ENCODE peak calls at places on chromosomes 4 and X, in nine cellular contexts. X is stomach, V is transverse colon, S is HCT116, L is prostate gland, G is K562, H is sigmoid colon, I is spleen, F is endothelial cell of umbilical vein. Q is an unnamed sample.

GRCh38 chrX:132373610-132374009 is 115.2 kb downstream of the MBNL3 start:
- DNase-seq in L (no peak), V (no peak), S (no peak), F (no peak), G (no peak), H (no peak), I (no peak), X (no peak), Q (no peak)

GRCh38 chr4:126441173-126441810 is 1126.5 kb downstream of the FAT4 start:
- DNase-seq in F (no peak), X (no peak), V (no peak), L (no peak), S (no peak), G (no peak), I (no peak), H (no peak), Q (no peak)

GRCh38 chr4:106587558-106587957 is 219.0 kb upstream of the GIMD1 start:
- DNase-seq in S (no peak), I (no peak), H (no peak), X (no peak), V (no peak), G (no peak), L (no peak), F (peak; percentile 90), Q (no peak)

GRCh38 chr4:133186845-133187244 is 37.8 kb downstream of the PCDH10 start:
- DNase-seq in L (no peak), F (no peak), I (no peak), V (no peak), H (no peak), G (no peak), X (no peak), S (no peak), Q (no peak)

GRCh38 chr4:103198111-103198765 is at the start of gene CENPE:
- DNase-seq in H (peak; percentile 90), I (peak; percentile 94), G (peak; percentile 84), V (peak; percentile 88), X (peak; percentile 86), L (peak; percentile 74), F (peak; percentile 94), S (peak; percentile 83), Q (peak; percentile 92)

GRCh38 chr4:155960522-155960921 is 6.9 kb upstream of the CTSO start:
- DNase-seq in F (no peak), G (no peak), S (no peak), I (no peak), X (no peak), H (no peak), L (no peak), V (no peak), Q (no peak)

GRCh38 chr4:142705820-142706219 is 140.3 kb downstream of the INPP4B start:
- DNase-seq in L (no peak), F (no peak), G (no peak), I (no peak), X (no peak), V (no peak), H (no peak), S (no peak), Q (no peak)

GRCh38 chr4:40575846-40576245 is 53.8 kb downstream of the RBM47 start:
- DNase-seq in L (no peak), H (no peak), X (no peak), G (no peak), S (no peak), F (no peak), I (no peak), V (no peak), Q (no peak)

GRCh38 chr4:87304659-87305277 is 17.9 kb downstream of the HSD17B13 start:
- DNase-seq in L (peak; percentile 54), X (no peak), H (no peak), F (peak; percentile 41), V (no peak), S (no peak), I (no peak), G (no peak), Q (no peak)

GRCh38 chrX:30304866-30305265 is 4.3 kb downstream of the NR0B1 start:
- DNase-seq in L (no peak), F (no peak), G (no peak), H (no peak), I (no peak), V (no peak), X (no peak), S (no peak), Q (no peak)
- TF ChIP-seq POLR2AphosphoS5 in L (no peak), F (no peak), G (no peak), H (no peak), I (no peak), V (no peak), X (no peak), S (no peak), Q (no peak)

GRCh38 chrX:131058136-131058868 is at the start of gene ARHGAP36:
- DNase-seq in L (no peak), G (peak; percentile 41), S (no peak), F (no peak), X (no peak), V (no peak), I (no peak), H (no peak), Q (no peak)
- H3K4me3 ChIP-seq in L (no peak within 1 kb of the TSS), G (no peak within 1 kb of the TSS), S (no peak within 1 kb of the TSS), F (no peak within 1 kb of the TSS), X (peak within 1 kb of the TSS; percentile 17), V (no peak within 1 kb of the TSS), I (no peak within 1 kb of the TSS), H (no peak within 1 kb of the TSS), Q (no peak within 1 kb of the TSS)

GRCh38 chr4:152090543-152090942 is 329.7 kb upstream of the GATB start:
- DNase-seq in X (no peak), I (no peak), V (no peak), H (no peak), G (no peak), F (no peak), S (no peak), L (no peak), Q (no peak)
- TF ChIP-seq POLR2A in X (no peak), I (no peak), V (no peak), H (no peak), G (no peak), F (no peak), S (no peak), L (no peak), Q (no peak)

DNA sequence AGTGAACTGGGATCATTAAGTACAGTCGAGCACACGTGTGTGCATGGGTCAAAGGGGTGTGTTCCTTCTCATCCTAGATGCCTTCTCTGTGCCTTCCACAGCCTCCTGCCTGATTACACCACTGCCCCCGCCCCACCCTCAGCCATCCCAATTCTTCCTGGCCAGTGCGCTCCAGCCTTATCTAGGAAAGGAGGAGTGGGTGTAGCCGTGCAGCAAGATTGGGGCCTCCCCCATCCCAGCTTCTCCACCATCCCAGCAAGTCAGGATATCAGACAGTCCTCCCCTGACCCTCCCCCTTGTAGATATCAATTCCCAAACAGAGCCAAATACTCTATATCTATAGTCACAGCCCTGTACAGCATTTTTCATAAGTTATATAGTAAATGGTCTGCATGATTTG is 22.3 kb downstream of the SLC34A2 start:
- DNase-seq in G (no peak), I (no peak), H (no peak), S (no peak), L (no peak), X (no peak), V (no peak), F (no peak), Q (no peak)
- TF ChIP-seq POLR2AphosphoS5 in G (no peak), I (no peak), H (no peak), S (no peak), L (no peak), X (no peak), V (no peak), F (no peak), Q (no peak)

DNA sequence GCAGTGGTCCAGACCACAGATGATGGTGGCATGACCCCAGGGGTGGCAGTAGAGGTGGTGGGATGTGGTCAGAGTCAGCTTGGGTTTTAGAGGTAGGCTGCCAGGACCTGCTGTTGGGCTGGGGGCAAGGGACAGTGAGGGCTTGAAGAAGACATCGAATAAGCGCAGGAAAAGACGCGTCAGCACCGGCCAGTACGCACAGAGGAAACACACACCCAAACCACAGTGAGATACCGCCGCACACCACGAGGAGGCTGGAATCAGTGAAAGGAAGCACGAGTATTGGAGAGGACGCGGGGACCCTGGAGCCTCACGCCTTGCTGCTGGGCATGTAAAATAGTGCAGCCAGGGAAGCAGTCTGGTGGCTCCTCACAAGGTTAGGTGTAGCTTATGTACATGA is 13.5 kb downstream of the PDZD4 start:
- DNase-seq in G (peak; percentile 47), H (no peak), I (peak; percentile 75), L (no peak), V (no peak), F (no peak), S (no peak), X (no peak), Q (no peak)
- H3K4me3 ChIP-seq in G (no peak overlapping the region), H (no peak overlapping the region), I (no peak overlapping the region), L (no peak overlapping the region), V (no peak overlapping the region), F (no peak overlapping the region), S (no peak overlapping the region), X (no peak overlapping the region), Q (no peak overlapping the region)

GRCh38 chr4:104494822-104495559 is at the start of gene CXXC4:
- DNase-seq in L (peak; percentile 59), V (peak; percentile 67), F (peak; percentile 16), I (peak; percentile 64), H (peak; percentile 90), X (peak; percentile 45), G (peak; percentile 49), S (peak; percentile 23), Q (peak; percentile 68)
- TF ChIP-seq POLR2A in L (no peak), V (peak; percentile 49), F (no peak), I (no peak), H (no peak), X (no peak), G (no peak), S (peak; percentile 31), Q (no peak)

DNA sequence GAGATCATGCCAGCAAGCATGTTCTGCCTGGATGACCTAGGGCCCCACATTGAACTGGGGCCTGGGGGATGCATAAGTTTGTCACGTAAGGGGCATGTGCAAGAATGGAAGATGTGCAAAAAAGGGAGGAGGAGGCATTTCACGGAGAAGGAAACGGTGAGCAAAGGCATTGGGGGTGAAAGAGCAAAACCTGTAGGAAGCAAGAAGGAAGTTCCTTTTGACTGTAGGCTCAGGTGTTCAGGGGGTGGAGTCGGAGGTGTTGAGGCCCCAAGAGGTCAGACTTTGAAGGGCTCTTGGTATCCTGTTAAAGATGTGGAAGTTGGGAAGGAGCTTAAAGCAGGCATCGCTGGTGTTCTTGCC is 625 bp upstream of the SCARB2 start:
- DNase-seq in H (no peak), S (no peak), L (no peak), X (no peak), F (no peak), I (no peak), V (peak; percentile 66), G (no peak), Q (no peak)
- TF ChIP-seq POLR2AphosphoS5 in H (no peak), S (no peak), L (no peak), X (no peak), F (no peak), I (no peak), V (peak; percentile 52), G (no peak), Q (no peak)

DNA sequence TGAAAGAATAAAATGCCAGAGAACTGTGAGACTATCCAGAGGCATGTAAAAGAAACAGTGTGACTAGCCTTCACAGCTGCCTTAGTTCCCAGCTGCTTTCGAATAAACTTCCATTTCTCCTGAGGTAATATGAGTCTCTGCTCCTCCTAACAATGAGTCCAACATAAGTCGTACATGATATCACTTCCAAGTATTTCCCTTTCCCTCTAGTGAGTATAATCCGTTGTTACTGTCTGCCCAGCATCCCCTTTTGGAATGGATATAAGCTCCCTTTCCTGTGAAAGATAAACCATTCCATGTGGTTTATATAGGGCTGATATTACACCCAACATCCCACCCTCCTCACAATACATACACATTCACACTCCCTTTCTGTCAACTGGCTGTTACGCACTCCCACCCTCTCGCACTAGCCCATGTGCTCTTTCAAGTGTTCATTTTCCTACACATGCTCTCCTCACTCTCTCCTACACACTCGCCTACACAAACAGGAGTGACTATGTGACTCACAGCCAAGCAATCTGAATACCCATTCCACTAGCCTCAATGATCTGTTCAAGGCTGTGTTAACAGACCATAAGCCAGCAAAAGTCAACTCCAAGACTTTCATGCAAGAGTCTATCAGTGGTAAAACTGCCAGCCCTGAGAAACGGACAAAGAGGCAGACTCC is 5.0 kb downstream of the NAF1 start:
- DNase-seq in L (no peak), V (no peak), X (no peak), H (no peak), F (peak; percentile 72), G (no peak), I (no peak), S (no peak), Q (no peak)
- H3K4me3 ChIP-seq in L (no peak overlapping the region), V (no peak overlapping the region), X (no peak overlapping the region), H (no peak overlapping the region), F (no peak overlapping the region), G (no peak overlapping the region), I (no peak overlapping the region), S (no peak overlapping the region), Q (no peak overlapping the region)

Q was measured in suprapubic skin.